ENCODE peak calls at places on chromosome 9, in eight cellular contexts. Y, A, G, Z, X, B, S and C are unnamed samples.

GRCh38 chr9:95516221-95516735 is 493 bp downstream of the PTCH1 start:
- DNase-seq in A (no peak), G (no peak), X (no peak), Z (no peak), B (no peak), S (no peak), Y (no peak), C (no peak)

GRCh38 chr9:35690447-35691324 is 961 bp upstream of the TPM2 start:
- DNase-seq in A (peak; percentile 14), G (no peak), S (peak; percentile 20), X (peak; percentile 73), Z (peak; percentile 43), Y (peak; percentile 77), B (peak; percentile 70), C (peak; percentile 15)

GRCh38 chr9:136482793-136483588 is at the start of gene SEC16A:
- DNase-seq in A (peak; percentile 99), Z (peak; percentile 99), Y (peak; percentile 97), S (peak; percentile 89), G (peak; percentile 100), B (peak; percentile 96), X (peak; percentile 100), C (peak; percentile 100)

GRCh38 chr9:107119735-107120134 is 163.3 kb upstream of the RAD23B start:
- DNase-seq in Z (no peak), G (no peak), S (no peak), X (no peak), A (no peak), B (no peak), Y (no peak), C (no peak)

GRCh38 chr9:16672501-16672900 is 198.0 kb downstream of the BNC2 start:
- DNase-seq in X (no peak), Y (no peak), Z (no peak), A (no peak), B (no peak), G (no peak), S (no peak), C (no peak)

GRCh38 chr9:116792271-116792670 is 105.2 kb downstream of the TRIM32 start:
- DNase-seq in S (no peak), B (no peak), X (no peak), G (no peak), Y (no peak), A (no peak), Z (no peak), C (no peak)

GRCh38 chr9:123652416-123652815 is 277.5 kb downstream of the DENND1A start:
- DNase-seq in X (no peak), B (no peak), A (no peak), S (no peak), Y (no peak), Z (no peak), G (no peak), C (no peak)

GRCh38 chr9:20988916-20989315 is 42.5 kb downstream of the HACD4 start:
- DNase-seq in S (peak; percentile 80), B (no peak), G (no peak), A (no peak), Z (no peak), Y (no peak), X (no peak), C (no peak)